ENCODE peak calls at places on chromosomes 7 and 10, in four cellular contexts. D is tibial nerve, N is A549, K is SK-N-SH. L is an unnamed sample.

GRCh38 chr10:123774075-123774742 is 108.1 kb downstream of the GPR26 start:
- DNase-seq in D (no peak), N (no peak), K (no peak), L (no peak)

GRCh38 chr10:14040787-14041631 is 289.7 kb downstream of the FRMD4A start:
- DNase-seq in D (no peak), N (no peak), K (no peak), L (no peak)

GRCh38 chr10:130220251-130221185 is 84.3 kb downstream of the GLRX3 start:
- DNase-seq in D (no peak), N (no peak), K (no peak), L (no peak)

GRCh38 chr10:44249490-44249889 is 135.4 kb downstream of the CXCL12 start:
- DNase-seq in D (no peak), N (no peak), K (no peak), L (no peak)

GRCh38 chr7:104923010-104923421 is 91.0 kb upstream of the KMT2E start:
- DNase-seq in D (peak; percentile 74), N (peak; percentile 45), K (peak; percentile 74), L (peak; percentile 80)

GRCh38 chr10:21516270-21517131 is 9.0 kb downstream of the SKIDA1 start:
- DNase-seq in D (no peak), N (no peak), K (peak; percentile 67), L (peak; percentile 71)

GRCh38 chr10:5291501-5292195 is 73.1 kb upstream of the UCN3 start:
- DNase-seq in D (peak; percentile 45), N (peak; percentile 94), K (no peak), L (no peak)

GRCh38 chr7:74542558-74543117 is 88.9 kb downstream of the GTF2IRD1 start:
- DNase-seq in D (no peak), N (no peak), K (peak; percentile 84), L (peak; percentile 70)

GRCh38 chr10:132309879-132310591 is 2.3 kb upstream of the STK32C start:
- DNase-seq in D (no peak), N (no peak), K (no peak), L (no peak)

GRCh38 chr7:95527033-95527775 is 41.5 kb downstream of the ASB4 start:
- DNase-seq in D (peak; percentile 55), N (peak; percentile 73), K (peak; percentile 77), L (no peak)

GRCh38 chr7:28389504-28390385 is 22.6 kb upstream of the CREB5 start:
- DNase-seq in D (peak; percentile 65), N (no peak), K (peak; percentile 44), L (no peak)

GRCh38 chr7:100483728-100484635 is at the start of gene NYAP1:
- DNase-seq in D (peak; percentile 48), N (peak; percentile 55), K (peak; percentile 97), L (peak; percentile 53)

GRCh38 chr10:71744897-71745658 is 25.5 kb upstream of the C10orf105 start:
- DNase-seq in D (no peak), N (no peak), K (no peak), L (no peak)

GRCh38 chr10:122213766-122214165 is 57.3 kb upstream of the BTBD16 start:
- DNase-seq in D (no peak), N (no peak), K (peak; percentile 78), L (no peak)

GRCh38 chr7:81865754-81866153 is 95.9 kb upstream of the HGF start:
- DNase-seq in D (no peak), N (no peak), K (no peak), L (no peak)

GRCh38 chr7:86966920-86967319 is 92.5 kb downstream of the ELAPOR2 start:
- DNase-seq in D (no peak), N (no peak), K (no peak), L (no peak)

GRCh38 chr10:92419740-92420553 is 129.0 kb downstream of the MARCHF5 start:
- DNase-seq in D (peak; percentile 24), N (no peak), K (no peak), L (peak; percentile 52)

GRCh38 chr7:73742753-73743641 is 4.4 kb upstream of the ABHD11 start:
- DNase-seq in D (no peak), N (no peak), K (peak; percentile 44), L (peak; percentile 96)

GRCh38 chr7:108282427-108282996 is 152.4 kb upstream of the LAMB4 start:
- DNase-seq in D (no peak), N (no peak), K (no peak), L (no peak)

GRCh38 chr7:94145602-94146001 is 141.4 kb upstream of the BET1 start:
- DNase-seq in D (no peak), N (no peak), K (no peak), L (no peak)

GRCh38 chr10:108970016-108970415 is 953.3 kb downstream of the XPNPEP1 start:
- DNase-seq in D (no peak), N (no peak), K (no peak), L (no peak)

GRCh38 chr7:3552499-3552898 is 251.4 kb downstream of the SDK1 start:
- DNase-seq in D (no peak), N (no peak), K (no peak), L (no peak)

GRCh38 chr7:69847921-69848612 is 249.8 kb downstream of the AUTS2 start:
- DNase-seq in D (no peak), N (no peak), K (no peak), L (no peak)

GRCh38 chr10:71957546-71958275 is 6.5 kb upstream of the CHST3 start:
- DNase-seq in D (no peak), N (no peak), K (no peak), L (no peak)

GRCh38 chr7:110898516-110898915 is 192.4 kb upstream of the LRRN3 start:
- DNase-seq in D (no peak), N (no peak), K (no peak), L (no peak)

GRCh38 chr10:14779053-14779649 is 4.5 kb upstream of the FAM107B start:
- DNase-seq in D (no peak), N (peak; percentile 18), K (no peak), L (no peak)

GRCh38 chr10:47146571-47146970 is 153.4 kb upstream of the GDF10 start:
- DNase-seq in D (no peak), N (no peak), K (no peak), L (no peak)

GRCh38 chr10:110883924-110884323 is 12.2 kb downstream of the PDCD4 start:
- DNase-seq in D (no peak), N (no peak), K (no peak), L (no peak)

GRCh38 chr7:44959433-44959951 is 19.3 kb downstream of the MYO1G start:
- DNase-seq in D (no peak), N (no peak), K (peak; percentile 28), L (no peak)

GRCh38 chr7:22082553-22082885 is 136.8 kb upstream of the CDCA7L start:
- DNase-seq in D (no peak), N (no peak), K (no peak), L (no peak)

GRCh38 chr7:22083711-22084289 is 138.1 kb upstream of the CDCA7L start:
- DNase-seq in D (no peak), N (no peak), K (no peak), L (no peak)

GRCh38 chr7:22087861-22088260 is 142.2 kb upstream of the CDCA7L start:
- DNase-seq in D (no peak), N (no peak), K (no peak), L (no peak)

DNA sequence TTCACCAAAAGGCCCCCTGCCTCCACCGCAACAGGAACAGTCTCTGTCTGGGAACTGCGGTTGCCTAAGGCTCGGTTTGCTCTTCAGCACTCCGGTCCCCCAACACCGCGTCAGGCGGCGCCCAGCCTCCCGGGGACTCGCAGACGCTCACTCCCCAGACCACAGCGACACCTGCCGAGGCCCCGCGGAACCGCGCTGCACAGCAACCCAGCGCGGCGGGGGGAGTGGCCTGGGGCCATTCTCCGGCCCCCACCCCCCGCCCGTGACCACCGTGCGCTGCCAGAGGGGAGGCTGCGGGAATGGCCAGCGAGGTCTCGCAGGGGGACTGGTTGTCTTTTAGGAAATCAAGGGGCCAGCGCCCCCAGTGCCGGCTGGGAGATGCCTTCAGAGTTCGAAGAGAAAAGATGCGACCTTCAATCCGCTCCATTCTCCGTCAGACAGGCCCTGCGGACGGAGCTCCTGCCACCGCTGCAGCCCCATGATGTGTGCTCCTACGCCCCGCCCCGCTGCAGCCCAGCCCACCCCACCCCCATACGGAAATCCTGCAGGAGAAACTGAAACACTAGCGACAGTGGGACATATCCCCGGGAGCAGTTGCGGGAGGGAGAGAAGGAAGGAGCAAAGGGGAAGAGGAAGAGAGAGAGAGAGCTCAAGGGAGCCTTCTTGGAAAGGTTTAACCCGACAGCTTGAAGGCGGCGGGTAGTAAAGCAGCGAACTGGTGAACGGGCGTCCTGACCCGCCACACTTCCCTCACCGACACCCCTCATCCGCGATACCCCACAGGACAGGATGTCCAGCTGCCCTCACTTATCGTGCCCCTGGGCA is 137.4 kb upstream of the CDCA7L start:
- DNase-seq in D (peak; percentile 92), N (peak; percentile 65), K (peak; percentile 97), L (peak; percentile 88)
- TF ChIP-seq EP300 in D (no peak), N (no peak), K (no peak), L (no peak)

GRCh38 chr7:141351175-141351574 is 200.0 kb upstream of the AGK start:
- DNase-seq in D (no peak), N (no peak), K (no peak), L (no peak)

GRCh38 chr7:141354251-141354650 is 197.0 kb upstream of the AGK start:
- DNase-seq in D (no peak), N (no peak), K (no peak), L (no peak)

GRCh38 chr7:141349804-141350203 is 201.4 kb upstream of the AGK start:
- DNase-seq in D (no peak), N (no peak), K (no peak), L (no peak)

GRCh38 chr7:141344153-141344935 is 206.9 kb upstream of the AGK start:
- DNase-seq in D (no peak), N (no peak), K (no peak), L (no peak)

GRCh38 chr7:141348728-141349127 is 202.5 kb upstream of the AGK start:
- DNase-seq in D (no peak), N (no peak), K (no peak), L (no peak)
- TF ChIP-seq EP300 in D (no peak), N (no peak), K (no peak), L (no peak)

DNA sequence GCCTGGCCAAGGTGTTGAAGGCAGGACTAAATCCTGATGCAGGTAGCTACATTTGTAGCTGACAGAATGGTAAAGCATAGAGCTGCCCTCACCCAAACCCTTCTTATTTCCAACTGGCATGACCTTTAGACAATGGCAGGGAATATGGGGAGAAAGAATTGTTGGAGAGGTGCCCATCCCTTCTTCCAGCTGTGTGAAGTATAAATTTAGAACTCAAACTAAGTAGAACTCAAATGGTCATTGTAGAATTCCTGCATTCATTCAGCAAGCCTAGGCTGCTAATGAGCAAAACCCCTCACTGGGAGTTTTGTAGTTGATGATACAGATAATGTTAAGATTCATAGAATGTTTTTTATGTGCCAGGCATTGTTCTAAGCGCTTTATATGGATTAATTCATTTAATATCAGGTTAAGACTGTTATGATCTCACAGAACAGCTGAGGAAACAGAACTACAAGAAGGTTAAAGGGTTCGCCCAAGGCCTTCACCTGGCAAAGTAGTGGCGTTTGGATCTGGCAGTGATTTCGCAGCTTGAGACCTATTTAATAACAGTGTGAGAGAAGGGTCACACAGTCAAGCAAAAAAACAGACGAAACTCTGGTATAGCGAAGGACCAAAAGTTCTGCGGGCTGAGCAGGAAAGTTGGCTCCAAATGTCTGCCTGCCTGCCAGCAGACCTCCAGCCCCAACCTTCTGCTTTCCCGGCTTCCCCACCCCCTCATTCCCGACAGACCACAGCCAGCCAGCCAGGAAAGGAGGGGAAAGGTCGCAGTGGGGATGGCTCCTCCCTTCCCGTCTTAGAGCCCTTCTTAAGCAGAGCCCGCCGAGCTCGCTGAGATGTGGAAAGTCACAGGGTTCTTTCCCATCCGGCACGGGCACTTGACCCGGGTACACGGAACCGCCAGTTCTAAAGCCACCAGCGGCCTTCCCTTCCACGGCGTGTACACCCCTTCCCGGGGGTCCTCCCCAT is 1.6 kb upstream of the HILPDA start:
- DNase-seq in D (peak; percentile 89), N (no peak), K (peak; percentile 75), L (peak; percentile 88)
- TF ChIP-seq EP300 in D (peak; percentile 66), N (no peak), K (no peak), L (peak; percentile 86)

GRCh38 chr7:32495298-32496051 is at the start of gene AVL9:
- DNase-seq in D (peak; percentile 94), N (peak; percentile 82), K (peak; percentile 100), L (peak; percentile 98)
- TF ChIP-seq EP300 in D (peak; percentile 83), N (peak; percentile 20), K (peak; percentile 35), L (no peak)

GRCh38 chr7:25093268-25093802 is 31.7 kb downstream of the CYCS start:
- DNase-seq in D (peak; percentile 48), N (peak; percentile 86), K (peak; percentile 83), L (peak; percentile 72)
- TF ChIP-seq EP300 in D (no peak), N (no peak), K (no peak), L (no peak)